ENCODE peak calls at places on chromosomes 3 and 15, in eight cellular contexts. X is mammary epithelial cell, E is bronchial epithelial cell, A is GM23338, L is IMR-90, G is colonic mucosa, U is hepatocyte, P is SK-N-SH. F is an unnamed sample.
A peak's percentile ranks its signal among the peaks of the same experiment; 100 is the strongest.

GRCh38 chr3:2283818-2284217 is 185.2 kb downstream of the CNTN4 start:
- DNase-seq in X (no peak), E (no peak), A (no peak), L (no peak), G (no peak), U (no peak), P (no peak), F (no peak)

GRCh38 chr3:16881896-16882645 is 2.7 kb upstream of the PLCL2 start:
- DNase-seq in X (no peak), E (no peak), A (no peak), L (no peak), G (no peak), U (no peak), P (no peak), F (no peak)

GRCh38 chr3:105997800-105998526 is 129.2 kb upstream of the CBLB start:
- DNase-seq in X (peak; percentile 100), E (peak; percentile 99), A (no peak), L (peak; percentile 95), G (no peak), U (peak; percentile 60), P (no peak), F (no peak)

GRCh38 chr3:21328982-21329381 is 422.0 kb downstream of the ZNF385D start:
- DNase-seq in X (no peak), E (no peak), A (no peak), L (no peak), G (no peak), U (no peak), P (peak; percentile 11), F (no peak)

GRCh38 chr15:91135201-91136130 is 35.4 kb downstream of the SV2B start:
- DNase-seq in X (no peak), E (no peak), A (no peak), L (no peak), G (no peak), U (no peak), P (no peak), F (no peak)

GRCh38 chr3:119434703-119435102 is 28.7 kb downstream of the TMEM39A start:
- DNase-seq in X (no peak), E (no peak), A (no peak), L (no peak), G (no peak), U (no peak), P (peak; percentile 37), F (no peak)

GRCh38 chr3:183099026-183099837 is at the start of gene MCCC1:
- DNase-seq in X (peak; percentile 99), E (peak; percentile 97), A (peak; percentile 100), L (peak; percentile 99), G (peak; percentile 99), U (peak; percentile 98), P (peak; percentile 97), F (peak; percentile 98)

GRCh38 chr3:60363817-60364216 is 887.4 kb downstream of the FHIT start:
- DNase-seq in X (no peak), E (peak; percentile 26), A (no peak), L (peak; percentile 72), G (no peak), U (no peak), P (no peak), F (no peak)

GRCh38 chr3:45567730-45568172 is 26.8 kb upstream of the LIMD1 start:
- DNase-seq in X (no peak), E (no peak), A (no peak), L (peak; percentile 69), G (no peak), U (no peak), P (peak; percentile 35), F (no peak)

GRCh38 chr15:93458567-93458966 is 369.6 kb upstream of the RGMA start:
- DNase-seq in X (no peak), E (no peak), A (no peak), L (no peak), G (no peak), U (no peak), P (no peak), F (no peak)

GRCh38 chr3:58679974-58680656 is 13.5 kb upstream of the FAM3D start:
- DNase-seq in X (no peak), E (peak; percentile 27), A (no peak), L (no peak), G (peak; percentile 75), U (peak; percentile 56), P (no peak), F (no peak)

GRCh38 chr3:8488436-8488835 is 13.2 kb upstream of the LMCD1 start:
- DNase-seq in X (no peak), E (no peak), A (no peak), L (no peak), G (no peak), U (no peak), P (no peak), F (no peak)

GRCh38 chr3:160756907-160757623 is 1.0 kb downstream of the PPM1L start:
- DNase-seq in X (no peak), E (no peak), A (peak; percentile 62), L (no peak), G (peak; percentile 32), U (peak; percentile 13), P (peak; percentile 4), F (peak; percentile 61)

GRCh38 chr3:141846050-141846433 is 30.4 kb upstream of the ATP1B3 start:
- DNase-seq in X (no peak), E (no peak), A (no peak), L (no peak), G (no peak), U (no peak), P (no peak), F (no peak)

GRCh38 chr15:74197176-74197965 is 5.2 kb downstream of the STRA6 start:
- DNase-seq in X (no peak), E (no peak), A (no peak), L (no peak), G (no peak), U (no peak), P (no peak), F (no peak)

GRCh38 chr3:161291191-161291901 is 70.2 kb downstream of the NMD3 start:
- DNase-seq in X (peak; percentile 85), E (peak; percentile 80), A (no peak), L (no peak), G (no peak), U (no peak), P (no peak), F (no peak)

GRCh38 chr3:36707623-36708409 is 56.5 kb downstream of the DCLK3 start:
- DNase-seq in X (peak; percentile 60), E (peak; percentile 80), A (peak; percentile 40), L (peak; percentile 65), G (no peak), U (no peak), P (no peak), F (no peak)

GRCh38 chr3:42814914-42815507 is 5.8 kb downstream of the ACKR2 start:
- DNase-seq in X (peak; percentile 51), E (peak; percentile 71), A (no peak), L (no peak), G (no peak), U (peak; percentile 27), P (no peak), F (no peak)

GRCh38 chr3:5774337-5774736 is 586.8 kb downstream of the EDEM1 start:
- DNase-seq in X (no peak), E (no peak), A (no peak), L (no peak), G (no peak), U (no peak), P (no peak), F (no peak)

GRCh38 chr15:88982946-88983342 is 69.8 kb upstream of the MFGE8 start:
- DNase-seq in X (no peak), E (no peak), A (no peak), L (no peak), G (no peak), U (no peak), P (no peak), F (no peak)

GRCh38 chr15:66251065-66251789 is 2.3 kb downstream of the MEGF11 start:
- DNase-seq in X (no peak), E (no peak), A (peak; percentile 43), L (no peak), G (no peak), U (no peak), P (no peak), F (no peak)

GRCh38 chr15:62365795-62366442 is 200.8 kb upstream of the C2CD4B start:
- DNase-seq in X (peak; percentile 46), E (peak; percentile 58), A (no peak), L (no peak), G (peak; percentile 77), U (peak; percentile 75), P (no peak), F (no peak)

GRCh38 chr3:190101320-190102117 is 19.2 kb downstream of the P3H2 start:
- DNase-seq in X (no peak), E (no peak), A (peak; percentile 45), L (peak; percentile 83), G (no peak), U (no peak), P (no peak), F (no peak)

GRCh38 chr3:141738636-141739363 is 702 bp downstream of the RNF7 start:
- DNase-seq in X (peak; percentile 45), E (peak; percentile 63), A (no peak), L (peak; percentile 64), G (peak; percentile 81), U (peak; percentile 75), P (peak; percentile 39), F (peak; percentile 40)

GRCh38 chr3:30548605-30549004 is 57.8 kb upstream of the TGFBR2 start:
- DNase-seq in X (peak; percentile 32), E (peak; percentile 56), A (peak; percentile 59), L (no peak), G (no peak), U (no peak), P (peak; percentile 32), F (no peak)

GRCh38 chr3:108861401-108861800 is 38.8 kb downstream of the TRAT1 start:
- DNase-seq in X (no peak), E (no peak), A (peak; percentile 10), L (no peak), G (no peak), U (no peak), P (no peak), F (peak; percentile 65)
- H3K36me3 ChIP-seq in X (no peaks in the 10 kb centered on the region), E (no peaks in the 10 kb centered on the region), A (no peaks in the 10 kb centered on the region), L (no peaks in the 10 kb centered on the region), G (no peaks in the 10 kb centered on the region), U (no peaks in the 10 kb centered on the region), P (no peaks in the 10 kb centered on the region), F (no peaks in the 10 kb centered on the region)

DNA sequence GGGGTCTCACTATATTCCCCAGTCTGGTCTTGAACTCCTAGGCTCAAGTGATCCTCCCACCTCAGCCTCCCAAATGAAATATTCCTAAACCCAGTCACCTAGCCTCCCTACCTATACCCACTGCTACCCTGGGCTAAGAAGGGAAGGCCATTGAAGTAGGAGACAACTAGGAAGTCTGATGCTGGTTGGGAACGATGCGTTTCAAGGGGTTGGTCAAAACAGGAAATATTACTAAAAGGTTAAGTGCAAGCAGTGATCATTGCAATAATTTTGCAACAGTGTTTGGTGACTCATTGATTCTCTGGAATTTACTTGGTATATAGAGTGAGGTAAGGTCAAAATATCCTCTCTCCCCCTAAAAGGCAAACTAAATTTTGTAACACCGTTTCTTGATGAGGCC is 4.6 kb upstream of the UQCRC1 start:
- DNase-seq in X (peak; percentile 76), E (peak; percentile 92), A (no peak), L (peak; percentile 82), G (no peak), U (no peak), P (no peak), F (no peak)
- H3K4me3 ChIP-seq in X (no peak overlapping the region), E (no peak overlapping the region), A (no peak overlapping the region), L (no peak overlapping the region), G (no peak overlapping the region), U (no peak overlapping the region), P (no peak overlapping the region), F (no peak overlapping the region)

GRCh38 chr3:18808423-18808822 is 339.9 kb upstream of the KCNH8 start:
- DNase-seq in X (no peak), E (peak; percentile 96), A (no peak), L (no peak), G (no peak), U (no peak), P (no peak), F (no peak)
- H3K36me3 ChIP-seq in X (no peaks in the 10 kb centered on the region), E (no peaks in the 10 kb centered on the region), A (no peaks in the 10 kb centered on the region), L (no peaks in the 10 kb centered on the region), G (no peaks in the 10 kb centered on the region), U (no peaks in the 10 kb centered on the region), P (no peaks in the 10 kb centered on the region), F (no peaks in the 10 kb centered on the region)

GRCh38 chr3:64444619-64445317 is 219.5 kb upstream of the PRICKLE2 start:
- DNase-seq in X (no peak), E (no peak), A (peak; percentile 67), L (no peak), G (peak; percentile 19), U (peak; percentile 32), P (peak; percentile 53), F (no peak)
- H3K4me3 ChIP-seq in X (peak overlapping the region; percentile 58), E (peak overlapping the region; percentile 49), A (peak overlapping the region; percentile 92), L (peak overlapping the region; percentile 77), G (peak overlapping the region; percentile 39), U (peak overlapping the region; percentile 83), P (peak overlapping the region; percentile 78), F (no peak overlapping the region)